ENCODE peak calls at places on chromosomes 11 and 22, in five cellular contexts. C is fibroblast of lung; B is NCI-H510A treated with DMSO at 0.1 percent for 48 hours; D is AG09309; V is stimulated activated CD8-positive, alpha-beta memory T cell treated with anti-CD3 and anti-CD28 coated beads, Interleukin-2, amount 100 ng/mL, for 48 hours. I is an unnamed sample.

GRCh38 chr11:104333977-104334376 is 170.0 kb upstream of the PDGFD start:
- DNase-seq in D (no peak), C (no peak), V (no peak), B (no peak), I (no peak)

GRCh38 chr11:27028653-27029052 is 12.0 kb upstream of the BBOX1 start:
- DNase-seq in C (peak), V (no peak), D (no peak), B (no peak), I (no peak)

GRCh38 chr11:502288-503178 is 4.5 kb downstream of the RNH1 start:
- DNase-seq in C (no peak), V (no peak), B (no peak), D (no peak), I (peak)

GRCh38 chr11:107563702-107564101 is 1.8 kb downstream of the ALKBH8 start:
- DNase-seq in V (no peak), C (peak), B (peak), D (no peak), I (no peak)

GRCh38 chr11:74070713-74071506 is 62.0 kb upstream of the UCP3 start:
- DNase-seq in B (no peak), C (no peak), D (no peak), V (no peak), I (no peak)

GRCh38 chr11:79493555-79494171 is 52.8 kb upstream of the TENM4 start:
- DNase-seq in B (peak), D (peak), V (peak), C (peak), I (peak)

GRCh38 chr22:20203142-20204099 is 52.6 kb upstream of the CCDC188 start:
- DNase-seq in B (no peak), V (no peak), C (peak), D (no peak), I (no peak)

GRCh38 chr11:121889168-121889567 is 226.8 kb downstream of the BLID start:
- DNase-seq in C (peak), V (no peak), D (no peak), B (no peak), I (peak)

GRCh38 chr22:47515384-47516125 is 753.1 kb downstream of the TBC1D22A start:
- DNase-seq in B (peak), C (peak), V (no peak), D (no peak), I (no peak)

GRCh38 chr11:118175031-118175531 is 1.4 kb downstream of the SCN2B start:
- DNase-seq in D (no peak), V (no peak), B (peak), C (peak), I (no peak)

GRCh38 chr11:70732493-70733206 is 334.3 kb downstream of the CTTN start:
- DNase-seq in D (no peak), V (no peak), C (no peak), B (no peak), I (no peak)

GRCh38 chr22:29330753-29331152 is 15.3 kb upstream of the RASL10A start:
- DNase-seq in D (no peak), C (peak), B (peak), V (no peak), I (no peak)

GRCh38 chr22:32830473-32830872 is 29.0 kb downstream of the TIMP3 start:
- DNase-seq in B (no peak), C (no peak), D (no peak), V (no peak), I (no peak)

GRCh38 chr11:61507962-61508824 is at the start of gene LRRC10B:
- DNase-seq in B (peak), C (no peak), D (no peak), V (peak), I (no peak)

GRCh38 chr11:2777871-2778629 is 78.3 kb upstream of the KCNQ1OT1 start:
- DNase-seq in B (no peak), D (no peak), C (no peak), V (no peak), I (peak)

GRCh38 chr11:110069158-110069737 is 23.9 kb upstream of the ZC3H12C start:
- DNase-seq in D (no peak), C (peak), B (peak), V (no peak), I (peak)

GRCh38 chr11:66116576-66117361 is 46.7 kb downstream of the PACS1 start:
- DNase-seq in V (no peak), C (no peak), B (no peak), D (no peak), I (peak)

GRCh38 chr11:14331476-14332136 is 27.4 kb downstream of the RRAS2 start:
- DNase-seq in V (no peak), B (no peak), D (no peak), C (no peak), I (no peak)

GRCh38 chr11:85867751-85868150 is 12.6 kb downstream of the CCDC83 start:
- DNase-seq in D (no peak), V (no peak), B (no peak), C (no peak), I (no peak)

GRCh38 chr22:36873614-36874308 is 13.0 kb downstream of the NCF4 start:
- DNase-seq in V (peak), D (peak), B (no peak), C (peak), I (no peak)

GRCh38 chr22:32103648-32104326 is 55.3 kb downstream of the C22orf42 start:
- DNase-seq in C (peak), V (no peak), B (no peak), D (no peak), I (no peak)

GRCh38 chr22:30695351-30695762 is 683 bp downstream of the OSBP2 start:
- DNase-seq in D (no peak), C (no peak), B (no peak), V (no peak), I (peak)

GRCh38 chr11:126345283-126345682 is 10.2 kb upstream of the ST3GAL4 start:
- DNase-seq in C (no peak), D (no peak), V (no peak), B (no peak), I (no peak)

GRCh38 chr22:41555325-41555724 is 5.5 kb upstream of the CSDC2 start:
- DNase-seq in D (no peak), B (peak), V (no peak), C (peak), I (no peak)

GRCh38 chr11:103798456-103798855 is 238.0 kb upstream of the DDI1 start:
- DNase-seq in D (no peak), B (peak), V (no peak), C (peak), I (no peak)

GRCh38 chr11:79439430-79439892 is 1.4 kb downstream of the TENM4 start:
- DNase-seq in V (no peak), D (no peak), C (peak), B (peak), I (peak)

GRCh38 chr11:88555829-88556202 is 218.3 kb upstream of the CTSC start:
- DNase-seq in V (no peak), C (peak), B (no peak), D (peak), I (no peak)

GRCh38 chr22:48424661-48425060 is 1403.0 kb downstream of the BRD1 start:
- DNase-seq in C (no peak), V (no peak), D (no peak), B (no peak), I (no peak)

GRCh38 chr11:71498091-71498490 is 29.0 kb upstream of the KRTAP5-7 start:
- DNase-seq in V (no peak), B (no peak), D (no peak), C (no peak), I (peak)

GRCh38 chr11:46075168-46075567 is 46.1 kb downstream of the PHF21A start:
- DNase-seq in V (no peak), D (no peak), B (no peak), C (peak), I (no peak)

GRCh38 chr22:36452473-36453265 is 28.8 kb downstream of the TXN2 start:
- DNase-seq in D (no peak), C (no peak), V (no peak), B (no peak), I (no peak)

GRCh38 chr22:33893486-33893885 is 26.8 kb downstream of the LARGE1 start:
- DNase-seq in D (no peak), B (no peak), V (no peak), C (no peak), I (no peak)

GRCh38 chr11:34616086-34616485 is 4.8 kb upstream of the EHF start:
- DNase-seq in C (no peak), V (no peak), D (no peak), B (no peak), I (no peak)

GRCh38 chr11:134575504-134576230 is 163.6 kb upstream of the B3GAT1 start:
- DNase-seq in V (no peak), B (no peak), C (no peak), D (no peak), I (no peak)

GRCh38 chr11:97201743-97202612 is 812.2 kb downstream of the JRKL start:
- DNase-seq in C (no peak), D (no peak), B (no peak), V (no peak), I (no peak)

GRCh38 chr11:6568191-6568918 is 35.1 kb downstream of the RRP8 start:
- DNase-seq in D (no peak), C (peak), B (no peak), V (no peak), I (no peak)